ENCODE peak calls at places on chromosome X, in seven cellular contexts. K, N, E, R, O, U and P are unnamed samples.

GRCh38 chrX:11381464-11381863 is 88.3 kb downstream of the AMELX start:
- DNase-seq in K (peak; percentile 45), N (no peak), E (peak; percentile 63), R (peak; percentile 83), O (peak; percentile 13), U (peak; percentile 38), P (peak; percentile 8)

GRCh38 chrX:133369065-133369464 is 46.2 kb downstream of the GPC4 start:
- DNase-seq in K (no peak), N (no peak), E (no peak), R (no peak), O (no peak), U (no peak), P (no peak)

GRCh38 chrX:17759990-17760389 is 22.7 kb downstream of the SCML1 start:
- DNase-seq in K (no peak), N (no peak), E (no peak), R (no peak), O (no peak), U (no peak), P (no peak)

GRCh38 chrX:10360121-10360520 is 203.3 kb downstream of the CLCN4 start:
- DNase-seq in K (peak; percentile 32), N (no peak), E (peak; percentile 6), R (peak; percentile 7), O (no peak), U (no peak), P (peak; percentile 74)

GRCh38 chrX:149473092-149473491 is 32.0 kb downstream of the IDS start:
- DNase-seq in K (no peak), N (no peak), E (no peak), R (no peak), O (no peak), U (no peak), P (no peak)

GRCh38 chrX:46626566-46626965 is 53.0 kb downstream of the CHST7 start:
- DNase-seq in K (no peak), N (no peak), E (no peak), R (no peak), O (no peak), U (no peak), P (no peak)

GRCh38 chrX:20623448-20623847 is 356.7 kb upstream of the RPS6KA3 start:
- DNase-seq in K (peak; percentile 60), N (no peak), E (no peak), R (no peak), O (no peak), U (no peak), P (no peak)

GRCh38 chrX:133838761-133839676 is 146.4 kb downstream of the GPC3 start:
- DNase-seq in K (peak; percentile 14), N (no peak), E (peak; percentile 28), R (peak; percentile 71), O (peak; percentile 7), U (no peak), P (peak; percentile 44)

GRCh38 chrX:119399772-119400101 is 601 bp downstream of the SLC25A43 start:
- DNase-seq in K (peak; percentile 47), N (no peak), E (no peak), R (peak; percentile 55), O (no peak), U (no peak), P (no peak)

GRCh38 chrX:15680401-15680800 is 15.8 kb upstream of the CLTRN start:
- DNase-seq in K (peak; percentile 83), N (no peak), E (peak; percentile 88), R (no peak), O (no peak), U (no peak), P (no peak)

GRCh38 chrX:16953606-16954211 is 7.3 kb downstream of the REPS2 start:
- DNase-seq in K (peak; percentile 42), N (no peak), E (no peak), R (no peak), O (no peak), U (no peak), P (no peak)

GRCh38 chrX:69045616-69046345 is 119.5 kb downstream of the PJA1 start:
- DNase-seq in K (no peak), N (no peak), E (no peak), R (no peak), O (no peak), U (no peak), P (no peak)

GRCh38 chrX:55142206-55142918 is 53.5 kb downstream of the PAGE2 start:
- DNase-seq in K (no peak), N (no peak), E (no peak), R (no peak), O (no peak), U (no peak), P (no peak)

GRCh38 chrX:9873952-9874351 is 87.7 kb downstream of the SHROOM2 start:
- DNase-seq in K (no peak), N (no peak), E (peak; percentile 49), R (peak; percentile 52), O (no peak), U (no peak), P (peak; percentile 36)

GRCh38 chrX:74540635-74541249 is 73.7 kb downstream of the RLIM start:
- DNase-seq in K (no peak), N (no peak), E (no peak), R (peak; percentile 9), O (no peak), U (no peak), P (no peak)

GRCh38 chrX:1448793-1449580 is 3.7 kb downstream of the ASMTL start:
- DNase-seq in K (no peak), N (peak; percentile 1), E (no peak), R (no peak), O (no peak), U (peak; percentile 7), P (no peak)

GRCh38 chrX:149881081-149881711 is at the start of gene MAGEA8:
- DNase-seq in K (no peak), N (no peak), E (no peak), R (no peak), O (no peak), U (no peak), P (peak; percentile 36)

GRCh38 chrX:110012818-110013484 is 10.0 kb downstream of the TMEM164 start:
- DNase-seq in K (no peak), N (no peak), E (no peak), R (no peak), O (no peak), U (no peak), P (no peak)

GRCh38 chrX:49761481-49761880 is 65.7 kb upstream of the PAGE1 start:
- DNase-seq in K (no peak), N (no peak), E (peak; percentile 12), R (peak; percentile 20), O (no peak), U (no peak), P (no peak)

GRCh38 chrX:112670964-112671363 is 8.8 kb downstream of the LHFPL1 start:
- DNase-seq in K (no peak), N (no peak), E (no peak), R (no peak), O (no peak), U (no peak), P (no peak)

GRCh38 chrX:11557120-11557519 is 108.6 kb downstream of the ARHGAP6 start:
- DNase-seq in K (peak; percentile 69), N (no peak), E (peak; percentile 72), R (peak; percentile 41), O (no peak), U (no peak), P (no peak)

GRCh38 chrX:10597871-10598270 is 22.5 kb downstream of the MID1 start:
- DNase-seq in K (no peak), N (no peak), E (peak; percentile 32), R (peak; percentile 43), O (no peak), U (no peak), P (peak; percentile 47)

GRCh38 chrX:75076429-75076828 is 79.7 kb downstream of the ABCB7 start:
- DNase-seq in K (no peak), N (no peak), E (no peak), R (no peak), O (no peak), U (no peak), P (no peak)

GRCh38 chrX:104852241-104852640 is 286.2 kb downstream of the IL1RAPL2 start:
- DNase-seq in K (no peak), N (no peak), E (no peak), R (no peak), O (no peak), U (no peak), P (no peak)

GRCh38 chrX:133670394-133670793 is 255.1 kb upstream of the GPC4 start:
- DNase-seq in K (peak; percentile 25), N (no peak), E (peak; percentile 31), R (peak; percentile 71), O (no peak), U (peak; percentile 31), P (no peak)

GRCh38 chrX:79364306-79364705 is 2.8 kb downstream of the ITM2A start:
- DNase-seq in K (no peak), N (no peak), E (no peak), R (no peak), O (no peak), U (no peak), P (no peak)
- H3K4me3 ChIP-seq in K (no peak overlapping the region), N (no peak overlapping the region), E (no peak overlapping the region), R (no peak overlapping the region), O (no peak overlapping the region), U (no peak overlapping the region), P (no peak overlapping the region)

GRCh38 chrX:140503714-140504351 is 1.0 kb downstream of the SOX3 start:
- DNase-seq in K (peak; percentile 34), N (no peak), E (peak; percentile 7), R (peak; percentile 22), O (no peak), U (no peak), P (peak; percentile 50)

GRCh38 chrX:140504371-140505324 is at the start of gene SOX3:
- DNase-seq in K (no peak), N (no peak), E (no peak), R (no peak), O (no peak), U (no peak), P (no peak)

GRCh38 chrX:140502491-140503229 is 2.2 kb downstream of the SOX3 start:
- DNase-seq in K (no peak), N (no peak), E (no peak), R (peak; percentile 7), O (no peak), U (no peak), P (no peak)

GRCh38 chrX:140501940-140502468 is 2.9 kb downstream of the SOX3 start:
- DNase-seq in K (no peak), N (no peak), E (no peak), R (no peak), O (no peak), U (no peak), P (no peak)

DNA sequence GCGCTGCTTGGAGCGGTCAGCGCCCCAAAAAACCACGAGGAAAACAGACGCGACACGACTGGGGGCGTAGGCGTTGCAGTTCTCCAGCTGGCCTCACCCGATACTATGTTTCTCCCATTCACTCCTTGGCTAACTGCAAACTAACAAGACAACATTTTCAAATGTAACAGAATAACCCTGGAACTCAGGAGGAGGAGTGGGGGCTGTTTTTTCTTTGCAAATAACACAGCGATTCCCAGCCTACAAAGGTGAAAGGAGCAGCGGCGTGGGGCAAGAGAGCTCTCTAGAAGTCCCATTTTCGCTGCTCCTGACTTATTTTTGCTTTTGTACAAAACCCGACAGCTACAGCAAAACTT is 1.7 kb downstream of the SOX3 start:
- DNase-seq in K (no peak), N (no peak), E (no peak), R (no peak), O (no peak), U (no peak), P (no peak)
- H3K27me3 ChIP-seq in K (peaks cover 39% of the 10 kb centered on the region), N (peaks cover 20% of the 10 kb centered on the region), E (peaks cover 71% of the 10 kb centered on the region), R (peaks cover 78% of the 10 kb centered on the region), O (peaks cover 22% of the 10 kb centered on the region), U (no peaks in the 10 kb centered on the region), P (peaks cover 63% of the 10 kb centered on the region)

GRCh38 chrX:131778269-131779218 is 234.7 kb downstream of the OR13H1 start:
- DNase-seq in K (peak; percentile 56), N (peak; percentile 53), E (peak; percentile 76), R (peak; percentile 85), O (no peak), U (peak; percentile 77), P (no peak)
- H3K36me3 ChIP-seq in K (no peaks in the 10 kb centered on the region), N (no peaks in the 10 kb centered on the region), E (no peaks in the 10 kb centered on the region), R (no peaks in the 10 kb centered on the region), O (peaks cover 10% of the 10 kb centered on the region), U (no peaks in the 10 kb centered on the region), P (peaks cover 35% of the 10 kb centered on the region)

GRCh38 chrX:2533424-2533823 is 32.6 kb upstream of the DHRSX start:
- DNase-seq in K (no peak), N (no peak), E (no peak), R (no peak), O (no peak), U (no peak), P (peak; percentile 2)
- H3K4me3 ChIP-seq in K (no peak overlapping the region), N (no peak overlapping the region), E (no peak overlapping the region), R (no peak overlapping the region), O (no peak overlapping the region), U (no peak overlapping the region), P (no peak overlapping the region)